ENCODE peak calls at places on chromosomes 2 and 18, in eight cellular contexts. I, Y, L, D, X, Q, W and H are unnamed samples.

GRCh38 chr2:63378589-63378988 is 209.7 kb downstream of the WDPCP start:
- DNase-seq in L (no peak), Q (no peak), Y (no peak), D (no peak), I (no peak), W (no peak), X (no peak), H (peak)

GRCh38 chr2:109370399-109370990 is 241.5 kb downstream of the SH3RF3 start:
- DNase-seq in I (peak), L (no peak), Q (peak), D (no peak), W (no peak), X (peak), Y (peak), H (no peak)

GRCh38 chr2:26528186-26528585 is 50.3 kb upstream of the OTOF start:
- DNase-seq in L (no peak), Q (no peak), X (no peak), W (no peak), Y (no peak), I (no peak), D (no peak), H (no peak)

GRCh38 chr2:111632661-111633060 is 251.3 kb downstream of the ANAPC1 start:
- DNase-seq in I (no peak), D (no peak), Q (no peak), L (no peak), X (no peak), W (no peak), Y (no peak), H (no peak)

GRCh38 chr18:75727479-75727878 is 300.0 kb upstream of the SMIM21 start:
- DNase-seq in I (no peak), L (peak), Y (peak), Q (no peak), D (peak), X (peak), W (peak), H (peak)

GRCh38 chr2:189444322-189444721 is 3.0 kb downstream of the WDR75 start:
- DNase-seq in D (no peak), Y (no peak), X (no peak), Q (no peak), W (no peak), I (no peak), L (no peak), H (peak)

GRCh38 chr18:715626-716025 is 3.2 kb upstream of the ENOSF1 start:
- DNase-seq in W (no peak), D (no peak), Y (no peak), I (no peak), L (no peak), Q (no peak), X (no peak), H (peak)

GRCh38 chr18:10660485-10660884 is 134.7 kb downstream of the NAPG start:
- DNase-seq in Y (no peak), Q (no peak), D (no peak), W (no peak), X (no peak), L (no peak), I (no peak), H (peak)

GRCh38 chr18:54604211-54604610 is 13.2 kb downstream of the DYNAP start:
- DNase-seq in Y (no peak), X (no peak), W (no peak), D (no peak), Q (no peak), L (no peak), I (no peak), H (no peak)

GRCh38 chr2:45839388-45840251 is 188.1 kb downstream of the PRKCE start:
- DNase-seq in Q (no peak), X (no peak), I (no peak), W (no peak), D (no peak), L (no peak), Y (no peak), H (no peak)

GRCh38 chr2:9797681-9798556 is 45.4 kb upstream of the TAF1B start:
- DNase-seq in I (no peak), W (no peak), X (peak), Y (no peak), D (no peak), Q (no peak), L (no peak), H (peak)

GRCh38 chr18:10057808-10058791 is 144.3 kb downstream of the VAPA start:
- DNase-seq in Q (no peak), D (no peak), Y (peak), L (no peak), W (no peak), I (peak), X (no peak), H (peak)

GRCh38 chr2:167646557-167646956 is 600.8 kb downstream of the STK39 start:
- DNase-seq in W (no peak), I (no peak), X (no peak), Q (no peak), Y (no peak), L (no peak), D (no peak), H (no peak)
- H3K27ac ChIP-seq in W (no peak), I (no peak), X (no peak), Q (no peak), Y (no peak), L (no peak), D (no peak), H (no peak)

GRCh38 chr2:55268907-55269611 is at the start of gene MTIF2:
- DNase-seq in I (peak), W (peak), Y (peak), X (peak), Q (peak), D (peak), L (peak), H (peak)
- TF ChIP-seq CTCF in I (peak), W (no peak), Y (no peak), X (no peak), Q (no peak), D (no peak), L (peak), H (no peak)

GRCh38 chr18:70284976-70285610 is 3.8 kb upstream of the SOCS6 start:
- DNase-seq in L (no peak), I (no peak), Y (no peak), W (no peak), Q (no peak), D (no peak), X (no peak), H (no peak)
- H3K27ac ChIP-seq in L (no peak), I (no peak), Y (no peak), W (no peak), Q (no peak), D (no peak), X (no peak), H (no peak)

DNA sequence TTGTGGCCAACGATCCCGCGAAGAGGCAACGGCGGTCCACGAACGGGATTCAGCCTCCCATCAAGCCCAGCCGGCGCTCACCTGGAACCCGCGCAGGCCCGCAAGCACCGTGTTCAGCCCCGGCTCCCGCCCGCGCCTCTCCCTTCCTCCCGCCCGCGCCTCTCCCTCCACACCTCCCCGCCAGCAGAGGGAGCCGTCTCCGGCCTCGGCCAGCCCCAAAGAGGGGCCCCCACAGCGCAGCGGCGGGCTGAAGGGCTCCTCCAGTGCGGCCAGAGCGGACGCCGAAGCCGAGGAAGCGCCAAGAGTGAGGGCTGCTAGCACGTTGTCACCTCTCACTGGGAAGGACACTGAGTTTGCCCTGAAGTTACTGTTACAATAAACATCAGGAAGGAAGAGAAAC is 55.3 kb upstream of the LAPTM4A start:
- DNase-seq in Y (no peak), W (no peak), D (peak), Q (no peak), X (peak), L (peak), I (no peak), H (peak)
- TF ChIP-seq CTCF in Y (no peak), W (peak), D (peak), Q (peak), X (peak), L (peak), I (no peak), H (peak)

GRCh38 chr2:176565641-176566323 is 296.5 kb downstream of the MTX2 start:
- DNase-seq in Q (no peak), X (no peak), L (peak), I (peak), Y (no peak), D (no peak), W (no peak), H (no peak)

GRCh38 chr2:176574415-176575236 is 305.4 kb downstream of the MTX2 start:
- DNase-seq in Q (no peak), L (no peak), Y (no peak), W (no peak), I (no peak), D (no peak), X (no peak), H (no peak)

GRCh38 chr2:176566936-176567335 is 297.7 kb downstream of the MTX2 start:
- DNase-seq in I (no peak), Q (no peak), D (no peak), X (no peak), W (no peak), Y (no peak), L (no peak), H (no peak)

GRCh38 chr2:176567361-176567760 is 298.1 kb downstream of the MTX2 start:
- DNase-seq in I (no peak), Q (no peak), Y (no peak), L (no peak), W (no peak), X (no peak), D (no peak), H (no peak)

DNA sequence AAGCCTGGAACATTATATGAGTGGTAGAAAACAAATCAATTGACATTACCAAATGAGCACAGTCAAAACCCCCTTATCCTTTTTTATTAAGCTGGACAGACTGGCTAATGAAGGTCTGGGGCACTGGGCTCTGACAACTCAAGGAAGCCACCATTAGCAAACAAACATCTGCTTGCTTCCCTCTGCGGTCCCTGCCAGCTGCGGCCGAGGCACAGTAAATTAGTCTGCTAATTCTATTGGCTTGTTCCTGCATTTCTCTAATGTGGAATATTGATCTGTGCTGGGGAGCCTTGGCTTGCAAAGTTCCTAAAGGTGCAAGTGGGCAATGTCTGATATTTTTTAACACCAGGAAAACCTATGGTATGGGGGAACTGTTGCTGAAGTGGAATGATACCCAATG is 300.3 kb downstream of the MTX2 start:
- DNase-seq in I (no peak), D (no peak), Q (no peak), L (no peak), W (no peak), X (no peak), Y (no peak), H (no peak)
- H3K27ac ChIP-seq in I (no peak), D (no peak), Q (no peak), L (no peak), W (no peak), X (no peak), Y (no peak), H (no peak)

DNA sequence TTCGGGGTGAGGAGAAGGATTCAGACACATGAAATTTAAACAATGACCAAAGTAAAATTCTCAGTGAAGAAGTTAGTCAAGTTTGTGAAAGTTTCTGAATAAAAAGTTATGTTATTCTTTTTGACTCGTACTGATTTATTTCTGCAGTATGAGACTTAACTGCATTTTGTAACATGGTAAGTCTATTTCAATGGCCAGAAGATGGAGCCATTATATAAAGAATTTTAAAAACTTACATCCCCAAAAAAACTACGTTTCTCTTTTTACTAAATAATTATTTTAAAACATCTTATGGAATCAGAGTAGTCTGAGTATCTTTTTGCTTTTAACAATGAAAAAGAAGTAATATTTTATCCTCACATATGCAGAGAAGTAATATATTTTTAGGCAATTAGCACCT is 51.4 kb upstream of the SCN1A start:
- DNase-seq in L (no peak), I (no peak), X (no peak), D (no peak), Y (no peak), Q (no peak), W (no peak), H (no peak)
- TF ChIP-seq CTCF in L (no peak), I (no peak), X (no peak), D (no peak), Y (no peak), Q (no peak), W (no peak), H (no peak)

DNA sequence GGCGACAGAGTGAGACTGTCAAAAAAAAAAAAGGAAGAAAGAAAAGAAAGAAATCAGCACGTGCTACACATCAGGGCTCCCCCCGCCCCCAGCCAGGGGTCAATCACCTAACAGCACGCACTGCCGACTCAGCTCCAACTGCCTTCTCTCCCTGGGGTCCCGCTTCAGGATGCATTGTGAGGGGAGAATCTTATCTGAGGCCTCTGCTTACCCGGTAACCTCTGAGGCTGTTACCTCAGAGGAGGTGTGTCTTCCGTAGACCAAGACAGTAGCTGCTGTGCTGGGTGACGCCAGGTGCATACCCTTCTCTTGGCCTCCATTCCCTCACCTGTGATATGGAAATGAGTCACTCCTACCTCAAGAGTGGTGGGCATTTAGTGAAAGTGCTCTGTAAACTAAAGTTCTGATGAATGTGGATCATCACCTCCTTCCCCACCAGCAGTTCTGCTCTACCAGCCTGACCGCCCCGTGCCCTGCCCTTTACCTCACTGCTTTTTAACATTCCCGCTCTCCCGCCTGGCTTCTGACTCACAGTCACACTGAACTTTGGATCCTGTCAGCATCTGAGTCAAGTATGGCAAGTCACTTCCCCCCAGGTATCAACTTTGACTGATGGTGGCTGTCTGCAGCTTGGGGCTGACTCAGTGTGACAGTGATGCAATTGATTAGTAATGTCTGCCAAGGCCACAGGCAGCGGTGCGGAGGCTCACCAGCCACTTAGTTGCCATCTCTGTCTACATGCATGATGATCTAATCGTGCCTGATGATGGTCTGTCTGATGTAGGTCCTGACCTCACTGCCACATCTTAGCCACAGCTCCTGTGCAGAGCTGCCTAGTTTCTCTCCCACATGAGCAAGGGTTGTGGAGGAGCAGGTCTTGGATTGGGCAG is 20.1 kb downstream of the ARID5A start:
- DNase-seq in X (peak), W (peak), Y (no peak), D (peak), I (no peak), L (no peak), Q (peak), H (peak)
- H3K27ac ChIP-seq in X (no peak), W (no peak), Y (no peak), D (no peak), I (no peak), L (no peak), Q (no peak), H (peak)